ENCODE peak calls at places on chromosome 3, in six cellular contexts. B is sigmoid colon, H is uterus, O is cardiac muscle cell, Z is stomach, T is mesenchymal stem cell. W is an unnamed sample.

GRCh38 chr3:136819784-136820640 is 1.1 kb downstream of the SLC35G2 start:
- DNase-seq in B (peak), H (peak), O (peak), Z (peak), T (peak), W (peak)

GRCh38 chr3:97927699-97928098 is 44.5 kb downstream of the RIOX2 start:
- DNase-seq in B (no peak), H (no peak), O (no peak), Z (no peak), T (peak), W (no peak)

GRCh38 chr3:189186093-189186492 is 14.3 kb downstream of the TPRG1 start:
- DNase-seq in B (no peak), H (no peak), O (peak), Z (no peak), T (peak), W (peak)

GRCh38 chr3:148230473-148230872 is 467.2 kb upstream of the AGTR1 start:
- DNase-seq in B (no peak), H (no peak), O (no peak), Z (no peak), T (no peak), W (no peak)

GRCh38 chr3:80492162-80492561 is 724.4 kb upstream of the ROBO1 start:
- DNase-seq in B (no peak), H (no peak), O (no peak), Z (no peak), T (no peak), W (no peak)

GRCh38 chr3:48426401-48426909 is 3.4 kb downstream of the PLXNB1 start:
- DNase-seq in B (peak), H (no peak), O (no peak), Z (no peak), T (no peak), W (no peak)

GRCh38 chr3:185423178-185423577 is 60.2 kb downstream of the MAP3K13 start:
- DNase-seq in B (no peak), H (no peak), O (peak), Z (peak), T (peak), W (no peak)

GRCh38 chr3:13353936-13354542 is 66.1 kb downstream of the NUP210 start:
- DNase-seq in B (no peak), H (no peak), O (peak), Z (no peak), T (peak), W (no peak)

GRCh38 chr3:171155122-171155700 is 128.7 kb upstream of the SLC2A2 start:
- DNase-seq in B (no peak), H (no peak), O (no peak), Z (no peak), T (no peak), W (no peak)

GRCh38 chr3:195080571-195081141 is 190.3 kb downstream of the XXYLT1 start:
- DNase-seq in B (no peak), H (no peak), O (no peak), Z (peak), T (no peak), W (no peak)

GRCh38 chr3:177150970-177151627 is 46.2 kb downstream of the TBL1XR1 start:
- DNase-seq in B (no peak), H (no peak), O (peak), Z (no peak), T (peak), W (no peak)

GRCh38 chr3:45968706-45969105 is 25.4 kb downstream of the CXCR6 start:
- DNase-seq in B (no peak), H (no peak), O (peak), Z (no peak), T (peak), W (no peak)

GRCh38 chr3:170790591-170790990 is 79.4 kb downstream of the RPL22L1 start:
- DNase-seq in B (no peak), H (no peak), O (no peak), Z (no peak), T (no peak), W (no peak)

GRCh38 chr3:11558461-11558903 is 85.2 kb downstream of the VGLL4 start:
- DNase-seq in B (no peak), H (no peak), O (no peak), Z (no peak), T (no peak), W (no peak)

GRCh38 chr3:46895761-46896160 is 18.2 kb downstream of the PTH1R start:
- DNase-seq in B (no peak), H (no peak), O (no peak), Z (no peak), T (no peak), W (no peak)

GRCh38 chr3:11910971-11911531 is 64.4 kb upstream of the TAMM41 start:
- DNase-seq in B (no peak), H (no peak), O (no peak), Z (peak), T (no peak), W (no peak)

GRCh38 chr3:112675349-112675748 is 34.4 kb upstream of the CCDC80 start:
- DNase-seq in B (no peak), H (peak), O (no peak), Z (no peak), T (no peak), W (no peak)

GRCh38 chr3:23203651-23204111 is 554 bp downstream of the UBE2E2 start:
- DNase-seq in B (peak), H (peak), O (peak), Z (no peak), T (peak), W (peak)

GRCh38 chr3:4587061-4587837 is 94.1 kb downstream of the ITPR1 start:
- DNase-seq in B (no peak), H (no peak), O (peak), Z (no peak), T (no peak), W (no peak)

GRCh38 chr3:170079466-170080165 is 41.8 kb downstream of the GPR160 start:
- DNase-seq in B (no peak), H (no peak), O (no peak), Z (no peak), T (no peak), W (no peak)

GRCh38 chr3:38689774-38690173 is 40.3 kb upstream of the SCN5A start:
- DNase-seq in B (no peak), H (no peak), O (no peak), Z (no peak), T (no peak), W (no peak)

GRCh38 chr3:45507820-45508317 is 86.7 kb upstream of the LIMD1 start:
- DNase-seq in B (no peak), H (no peak), O (peak), Z (no peak), T (peak), W (peak)

GRCh38 chr3:4778119-4778518 is 201.1 kb upstream of the BHLHE40 start:
- DNase-seq in B (no peak), H (no peak), O (no peak), Z (no peak), T (no peak), W (no peak)

GRCh38 chr3:69767571-69767970 is 28.3 kb downstream of the MITF start:
- DNase-seq in B (peak), H (peak), O (no peak), Z (no peak), T (no peak), W (peak)

GRCh38 chr3:156865732-156866131 is 39.6 kb downstream of the LEKR1 start:
- DNase-seq in B (no peak), H (no peak), O (peak), Z (no peak), T (no peak), W (no peak)

GRCh38 chr3:160778480-160778879 is 22.4 kb downstream of the PPM1L start:
- DNase-seq in B (no peak), H (no peak), O (peak), Z (no peak), T (no peak), W (no peak)

GRCh38 chr3:20182206-20182605 is 3.8 kb downstream of the SGO1 start:
- DNase-seq in B (no peak), H (no peak), O (no peak), Z (peak), T (no peak), W (no peak)

DNA sequence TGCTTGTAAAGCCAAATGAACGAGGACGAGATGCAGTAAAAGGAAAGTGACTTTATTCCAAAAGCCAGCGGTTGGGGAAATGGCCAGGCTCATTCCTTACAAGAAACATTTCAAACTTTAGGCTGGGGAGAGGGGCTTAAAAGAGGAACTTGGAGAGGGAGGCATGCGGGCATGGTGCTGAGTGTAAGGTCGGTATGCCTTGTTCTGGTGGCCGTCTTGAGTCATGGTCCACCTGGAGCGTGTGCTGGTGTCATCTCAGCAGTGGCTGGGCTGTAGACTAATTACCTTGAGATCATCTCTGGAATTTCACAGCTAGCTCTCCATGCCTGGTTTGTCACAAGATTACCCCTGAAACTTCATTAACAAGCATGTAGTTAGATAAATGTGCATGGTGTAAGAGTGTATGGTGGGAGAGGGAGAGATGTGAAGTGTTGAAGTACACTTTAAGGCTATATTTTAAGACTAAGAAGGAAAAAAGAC is 156.4 kb upstream of the PFN2 start:
- DNase-seq in B (no peak), H (no peak), O (no peak), Z (no peak), T (no peak), W (no peak)
- H3K27ac ChIP-seq in B (no peak), H (no peak), O (no peak), Z (no peak), T (no peak), W (no peak)

GRCh38 chr3:53753518-53754183 is 92.6 kb downstream of the CHDH start:
- DNase-seq in B (no peak), H (no peak), O (no peak), Z (no peak), T (no peak), W (no peak)

GRCh38 chr3:53750253-53751210 is 95.7 kb downstream of the CHDH start:
- DNase-seq in B (no peak), H (no peak), O (no peak), Z (no peak), T (no peak), W (no peak)

GRCh38 chr3:53747559-53747958 is 98.7 kb downstream of the CHDH start:
- DNase-seq in B (peak), H (no peak), O (no peak), Z (no peak), T (no peak), W (no peak)

GRCh38 chr3:53748512-53749271 is 97.5 kb downstream of the CHDH start:
- DNase-seq in B (peak), H (no peak), O (no peak), Z (no peak), T (no peak), W (no peak)

DNA sequence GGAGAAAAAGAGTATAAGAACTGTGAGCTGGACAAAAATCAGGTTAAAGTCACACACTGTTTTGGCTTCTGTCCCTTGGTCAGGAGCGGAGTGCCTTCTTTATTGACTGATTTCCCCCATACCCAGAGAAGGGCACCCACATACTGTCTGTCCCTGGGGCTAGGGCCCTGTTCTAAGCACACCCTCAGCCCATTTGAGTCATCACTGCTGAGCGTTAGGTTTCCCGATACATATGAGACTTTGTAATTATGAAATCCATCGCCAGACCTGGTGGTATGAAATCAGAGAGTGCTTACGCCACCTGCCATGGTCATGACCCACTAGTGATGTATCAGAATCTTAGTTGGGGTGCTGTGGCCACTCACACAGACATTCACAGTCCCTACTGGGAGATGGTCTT is 96.8 kb downstream of the CHDH start:
- DNase-seq in B (peak), H (no peak), O (no peak), Z (no peak), T (no peak), W (no peak)
- H3K27ac ChIP-seq in B (no peak), H (no peak), O (no peak), Z (no peak), T (no peak), W (no peak)

DNA sequence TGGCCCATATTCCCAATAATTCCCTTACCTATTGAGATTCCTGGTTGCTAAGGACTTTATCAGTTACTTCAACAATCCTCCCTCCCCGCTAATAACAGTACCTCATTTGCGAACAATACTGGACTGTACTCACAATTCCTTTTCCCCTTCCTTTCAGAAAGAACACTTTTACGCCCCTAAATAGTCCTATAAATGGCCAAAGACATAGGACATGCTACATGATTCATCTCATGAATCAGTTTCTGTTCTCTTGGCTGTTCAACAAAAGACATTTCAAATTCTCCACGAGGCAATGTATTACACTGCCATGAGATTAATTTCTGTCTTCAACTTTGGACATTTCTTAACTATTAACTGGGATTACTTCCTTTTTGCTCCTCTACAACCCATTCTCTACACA is 264.4 kb downstream of the TIGIT start:
- DNase-seq in B (no peak), H (no peak), O (peak), Z (no peak), T (no peak), W (no peak)
- H3K27ac ChIP-seq in B (no peak), H (no peak), O (no peak), Z (no peak), T (no peak), W (no peak)

GRCh38 chr3:126087552-126088175 is 3.7 kb upstream of the SLC41A3 start:
- DNase-seq in B (no peak), H (no peak), O (no peak), Z (no peak), T (no peak), W (no peak)
- H3K27ac ChIP-seq in B (no peak), H (no peak), O (no peak), Z (no peak), T (no peak), W (no peak)

GRCh38 chr3:128761392-128761791 is 35.4 kb downstream of the RAB7A start:
- DNase-seq in B (no peak), H (no peak), O (no peak), Z (no peak), T (no peak), W (no peak)
- H3K27ac ChIP-seq in B (no peak), H (no peak), O (peak), Z (no peak), T (no peak), W (no peak)

DNA sequence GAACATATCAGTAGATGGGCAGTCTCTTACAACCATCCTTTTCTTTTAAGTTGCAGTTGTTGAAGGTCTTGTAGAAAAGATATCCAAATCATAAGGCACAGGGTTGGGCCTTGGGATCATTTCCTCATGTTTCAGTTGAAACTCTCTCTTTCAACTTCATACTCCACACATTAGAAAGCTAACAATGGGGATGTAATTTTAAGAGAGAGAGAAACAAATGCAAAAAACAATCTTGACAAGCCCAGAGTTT is 747.9 kb downstream of the ROBO1 start:
- DNase-seq in B (no peak), H (no peak), O (no peak), Z (no peak), T (no peak), W (no peak)
- H3K27ac ChIP-seq in B (no peak), H (peak), O (no peak), Z (no peak), T (peak), W (no peak)

DNA sequence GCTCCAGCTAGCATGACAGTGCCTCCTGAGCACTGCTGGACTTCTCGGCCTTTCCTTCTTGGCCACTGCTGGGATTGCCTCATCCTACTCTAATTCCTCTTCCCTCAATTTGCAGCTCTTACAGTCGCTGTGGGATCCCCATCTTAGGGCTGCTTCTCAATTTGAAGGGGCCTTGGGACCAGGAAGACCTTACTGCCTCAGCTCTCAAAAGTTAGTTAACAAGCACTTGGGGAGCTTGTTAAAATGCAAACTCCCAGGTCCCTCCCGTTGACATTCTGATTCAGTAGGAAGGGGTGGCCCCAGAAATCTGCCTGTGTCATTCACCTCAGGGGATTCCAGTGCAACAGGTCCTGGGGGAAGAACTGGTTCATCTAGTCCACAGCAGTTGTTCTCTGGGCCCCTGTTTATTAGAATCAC is 14.8 kb downstream of the BDH1 start:
- DNase-seq in B (no peak), H (no peak), O (no peak), Z (no peak), T (no peak), W (no peak)
- H3K27ac ChIP-seq in B (no peak), H (no peak), O (no peak), Z (no peak), T (no peak), W (no peak)

GRCh38 chr3:162142511-162142910 is 645.9 kb downstream of the OTOL1 start:
- DNase-seq in B (no peak), H (no peak), O (peak), Z (no peak), T (peak), W (no peak)

GRCh38 chr3:162138509-162138908 is 641.9 kb downstream of the OTOL1 start:
- DNase-seq in B (no peak), H (no peak), O (no peak), Z (no peak), T (no peak), W (no peak)

GRCh38 chr3:162141232-162141631 is 644.6 kb downstream of the OTOL1 start:
- DNase-seq in B (no peak), H (no peak), O (peak), Z (no peak), T (peak), W (no peak)

GRCh38 chr3:162139841-162140240 is 643.2 kb downstream of the OTOL1 start:
- DNase-seq in B (no peak), H (no peak), O (no peak), Z (no peak), T (no peak), W (no peak)

GRCh38 chr3:162143181-162143580 is 646.6 kb downstream of the OTOL1 start:
- DNase-seq in B (no peak), H (no peak), O (no peak), Z (no peak), T (no peak), W (no peak)
- H3K27ac ChIP-seq in B (no peak), H (no peak), O (no peak), Z (no peak), T (no peak), W (no peak)